ENCODE peak calls at places on chromosomes 7 and 10, in nine cellular contexts. One of them, this sample, is unnamed.

GRCh38 chr10:71548494-71548846 is 151.8 kb downstream of the CDH23 start:
- DNase-seq in fibroblast of villous mesenchyme: no peak
- DNase-seq in activated T-helper 1 cell treated with Interleukin-2 at 50 U/mL for 16 hours: no peak
- DNase-seq in activated CD4-positive, alpha-beta T cell treated with anti-CD3 and anti-CD28 coated beads, Interleukin-2, amount 10 ng/mL, durations not matched to agents 7 days and 5 days: peak
- DNase-seq in astrocyte of the hippocampus: peak
- DNase-seq in H54: peak
- DNase-seq in stimulated activated naive CD8-positive, alpha-beta T cell treated with anti-CD3 and anti-CD28 coated beads, Interleukin-15, Interleukin-2, amounts not matched to agents 100 U/mL and 50 U/mL, for 24 hours: no peak
- DNase-seq in stimulated activated CD4-positive, alpha-beta T cell treated with anti-CD3 and anti-CD28 coated beads, Interleukin-4, amount 100 ng/mL, for 24 hours: no peak
- DNase-seq in cardiac muscle cell: no peak
- DNase-seq in this sample: peak

GRCh38 chr7:128939075-128939860 is 1.5 kb downstream of the IRF5 start:
- DNase-seq in fibroblast of villous mesenchyme: no peak
- DNase-seq in activated T-helper 1 cell treated with Interleukin-2 at 50 U/mL for 16 hours: no peak
- DNase-seq in activated CD4-positive, alpha-beta T cell treated with anti-CD3 and anti-CD28 coated beads, Interleukin-2, amount 10 ng/mL, durations not matched to agents 7 days and 5 days: no peak
- DNase-seq in astrocyte of the hippocampus: no peak
- DNase-seq in H54: no peak
- DNase-seq in stimulated activated naive CD8-positive, alpha-beta T cell treated with anti-CD3 and anti-CD28 coated beads, Interleukin-15, Interleukin-2, amounts not matched to agents 100 U/mL and 50 U/mL, for 24 hours: no peak
- DNase-seq in stimulated activated CD4-positive, alpha-beta T cell treated with anti-CD3 and anti-CD28 coated beads, Interleukin-4, amount 100 ng/mL, for 24 hours: no peak
- DNase-seq in cardiac muscle cell: no peak
- DNase-seq in this sample: no peak

GRCh38 chr10:88322336-88323063 is 260.6 kb downstream of the RNLS start:
- DNase-seq in fibroblast of villous mesenchyme: no peak
- DNase-seq in activated T-helper 1 cell treated with Interleukin-2 at 50 U/mL for 16 hours: no peak
- DNase-seq in activated CD4-positive, alpha-beta T cell treated with anti-CD3 and anti-CD28 coated beads, Interleukin-2, amount 10 ng/mL, durations not matched to agents 7 days and 5 days: no peak
- DNase-seq in astrocyte of the hippocampus: no peak
- DNase-seq in H54: no peak
- DNase-seq in stimulated activated naive CD8-positive, alpha-beta T cell treated with anti-CD3 and anti-CD28 coated beads, Interleukin-15, Interleukin-2, amounts not matched to agents 100 U/mL and 50 U/mL, for 24 hours: no peak
- DNase-seq in stimulated activated CD4-positive, alpha-beta T cell treated with anti-CD3 and anti-CD28 coated beads, Interleukin-4, amount 100 ng/mL, for 24 hours: no peak
- DNase-seq in cardiac muscle cell: no peak
- DNase-seq in this sample: no peak

GRCh38 chr7:46360255-46360654 is 439.2 kb upstream of the IGFBP3 start:
- DNase-seq in fibroblast of villous mesenchyme: no peak
- DNase-seq in activated T-helper 1 cell treated with Interleukin-2 at 50 U/mL for 16 hours: no peak
- DNase-seq in activated CD4-positive, alpha-beta T cell treated with anti-CD3 and anti-CD28 coated beads, Interleukin-2, amount 10 ng/mL, durations not matched to agents 7 days and 5 days: no peak
- DNase-seq in astrocyte of the hippocampus: no peak
- DNase-seq in H54: no peak
- DNase-seq in stimulated activated naive CD8-positive, alpha-beta T cell treated with anti-CD3 and anti-CD28 coated beads, Interleukin-15, Interleukin-2, amounts not matched to agents 100 U/mL and 50 U/mL, for 24 hours: no peak
- DNase-seq in stimulated activated CD4-positive, alpha-beta T cell treated with anti-CD3 and anti-CD28 coated beads, Interleukin-4, amount 100 ng/mL, for 24 hours: no peak
- DNase-seq in cardiac muscle cell: no peak
- DNase-seq in this sample: no peak

GRCh38 chr7:41244246-41244645 is 458.6 kb downstream of the INHBA start:
- DNase-seq in fibroblast of villous mesenchyme: no peak
- DNase-seq in activated T-helper 1 cell treated with Interleukin-2 at 50 U/mL for 16 hours: no peak
- DNase-seq in activated CD4-positive, alpha-beta T cell treated with anti-CD3 and anti-CD28 coated beads, Interleukin-2, amount 10 ng/mL, durations not matched to agents 7 days and 5 days: no peak
- DNase-seq in astrocyte of the hippocampus: peak
- DNase-seq in H54: no peak
- DNase-seq in stimulated activated naive CD8-positive, alpha-beta T cell treated with anti-CD3 and anti-CD28 coated beads, Interleukin-15, Interleukin-2, amounts not matched to agents 100 U/mL and 50 U/mL, for 24 hours: no peak
- DNase-seq in stimulated activated CD4-positive, alpha-beta T cell treated with anti-CD3 and anti-CD28 coated beads, Interleukin-4, amount 100 ng/mL, for 24 hours: no peak
- DNase-seq in cardiac muscle cell: no peak
- DNase-seq in this sample: no peak

GRCh38 chr10:46096909-46097575 is 51.0 kb upstream of the MSMB start:
- DNase-seq in fibroblast of villous mesenchyme: no peak
- DNase-seq in activated T-helper 1 cell treated with Interleukin-2 at 50 U/mL for 16 hours: no peak
- DNase-seq in activated CD4-positive, alpha-beta T cell treated with anti-CD3 and anti-CD28 coated beads, Interleukin-2, amount 10 ng/mL, durations not matched to agents 7 days and 5 days: peak
- DNase-seq in astrocyte of the hippocampus: no peak
- DNase-seq in H54: no peak
- DNase-seq in stimulated activated naive CD8-positive, alpha-beta T cell treated with anti-CD3 and anti-CD28 coated beads, Interleukin-15, Interleukin-2, amounts not matched to agents 100 U/mL and 50 U/mL, for 24 hours: no peak
- DNase-seq in stimulated activated CD4-positive, alpha-beta T cell treated with anti-CD3 and anti-CD28 coated beads, Interleukin-4, amount 100 ng/mL, for 24 hours: no peak
- DNase-seq in cardiac muscle cell: peak
- DNase-seq in this sample: no peak

GRCh38 chr7:132500727-132501410 is 75.4 kb downstream of the PLXNA4 start:
- DNase-seq in fibroblast of villous mesenchyme: peak
- DNase-seq in activated T-helper 1 cell treated with Interleukin-2 at 50 U/mL for 16 hours: no peak
- DNase-seq in activated CD4-positive, alpha-beta T cell treated with anti-CD3 and anti-CD28 coated beads, Interleukin-2, amount 10 ng/mL, durations not matched to agents 7 days and 5 days: no peak
- DNase-seq in astrocyte of the hippocampus: peak
- DNase-seq in H54: no peak
- DNase-seq in stimulated activated naive CD8-positive, alpha-beta T cell treated with anti-CD3 and anti-CD28 coated beads, Interleukin-15, Interleukin-2, amounts not matched to agents 100 U/mL and 50 U/mL, for 24 hours: no peak
- DNase-seq in stimulated activated CD4-positive, alpha-beta T cell treated with anti-CD3 and anti-CD28 coated beads, Interleukin-4, amount 100 ng/mL, for 24 hours: no peak
- DNase-seq in cardiac muscle cell: peak
- DNase-seq in this sample: peak

GRCh38 chr7:47147213-47147631 is 434.7 kb downstream of the TNS3 start:
- DNase-seq in fibroblast of villous mesenchyme: no peak
- DNase-seq in activated T-helper 1 cell treated with Interleukin-2 at 50 U/mL for 16 hours: no peak
- DNase-seq in activated CD4-positive, alpha-beta T cell treated with anti-CD3 and anti-CD28 coated beads, Interleukin-2, amount 10 ng/mL, durations not matched to agents 7 days and 5 days: no peak
- DNase-seq in astrocyte of the hippocampus: no peak
- DNase-seq in H54: no peak
- DNase-seq in stimulated activated naive CD8-positive, alpha-beta T cell treated with anti-CD3 and anti-CD28 coated beads, Interleukin-15, Interleukin-2, amounts not matched to agents 100 U/mL and 50 U/mL, for 24 hours: no peak
- DNase-seq in stimulated activated CD4-positive, alpha-beta T cell treated with anti-CD3 and anti-CD28 coated beads, Interleukin-4, amount 100 ng/mL, for 24 hours: no peak
- DNase-seq in cardiac muscle cell: no peak
- DNase-seq in this sample: no peak

GRCh38 chr7:7554647-7555575 is 11.8 kb upstream of the MIOS start:
- DNase-seq in fibroblast of villous mesenchyme: no peak
- DNase-seq in activated T-helper 1 cell treated with Interleukin-2 at 50 U/mL for 16 hours: no peak
- DNase-seq in activated CD4-positive, alpha-beta T cell treated with anti-CD3 and anti-CD28 coated beads, Interleukin-2, amount 10 ng/mL, durations not matched to agents 7 days and 5 days: no peak
- DNase-seq in astrocyte of the hippocampus: peak
- DNase-seq in H54: no peak
- DNase-seq in stimulated activated naive CD8-positive, alpha-beta T cell treated with anti-CD3 and anti-CD28 coated beads, Interleukin-15, Interleukin-2, amounts not matched to agents 100 U/mL and 50 U/mL, for 24 hours: no peak
- DNase-seq in stimulated activated CD4-positive, alpha-beta T cell treated with anti-CD3 and anti-CD28 coated beads, Interleukin-4, amount 100 ng/mL, for 24 hours: no peak
- DNase-seq in cardiac muscle cell: no peak
- DNase-seq in this sample: no peak

GRCh38 chr10:72729528-72729927 is 37.6 kb downstream of the MCU start:
- DNase-seq in fibroblast of villous mesenchyme: no peak
- DNase-seq in activated T-helper 1 cell treated with Interleukin-2 at 50 U/mL for 16 hours: no peak
- DNase-seq in activated CD4-positive, alpha-beta T cell treated with anti-CD3 and anti-CD28 coated beads, Interleukin-2, amount 10 ng/mL, durations not matched to agents 7 days and 5 days: no peak
- DNase-seq in astrocyte of the hippocampus: no peak
- DNase-seq in H54: no peak
- DNase-seq in stimulated activated naive CD8-positive, alpha-beta T cell treated with anti-CD3 and anti-CD28 coated beads, Interleukin-15, Interleukin-2, amounts not matched to agents 100 U/mL and 50 U/mL, for 24 hours: no peak
- DNase-seq in stimulated activated CD4-positive, alpha-beta T cell treated with anti-CD3 and anti-CD28 coated beads, Interleukin-4, amount 100 ng/mL, for 24 hours: peak
- DNase-seq in cardiac muscle cell: no peak
- DNase-seq in this sample: no peak

GRCh38 chr10:43264987-43265798 is 1.7 kb downstream of the RASGEF1A start:
- DNase-seq in fibroblast of villous mesenchyme: no peak
- DNase-seq in activated T-helper 1 cell treated with Interleukin-2 at 50 U/mL for 16 hours: no peak
- DNase-seq in activated CD4-positive, alpha-beta T cell treated with anti-CD3 and anti-CD28 coated beads, Interleukin-2, amount 10 ng/mL, durations not matched to agents 7 days and 5 days: no peak
- DNase-seq in astrocyte of the hippocampus: no peak
- DNase-seq in H54: no peak
- DNase-seq in stimulated activated naive CD8-positive, alpha-beta T cell treated with anti-CD3 and anti-CD28 coated beads, Interleukin-15, Interleukin-2, amounts not matched to agents 100 U/mL and 50 U/mL, for 24 hours: no peak
- DNase-seq in stimulated activated CD4-positive, alpha-beta T cell treated with anti-CD3 and anti-CD28 coated beads, Interleukin-4, amount 100 ng/mL, for 24 hours: no peak
- DNase-seq in cardiac muscle cell: no peak
- DNase-seq in this sample: no peak

GRCh38 chr7:154873722-154874121 is 129.2 kb downstream of the PAXIP1 start:
- DNase-seq in fibroblast of villous mesenchyme: no peak
- DNase-seq in activated T-helper 1 cell treated with Interleukin-2 at 50 U/mL for 16 hours: no peak
- DNase-seq in activated CD4-positive, alpha-beta T cell treated with anti-CD3 and anti-CD28 coated beads, Interleukin-2, amount 10 ng/mL, durations not matched to agents 7 days and 5 days: no peak
- DNase-seq in astrocyte of the hippocampus: no peak
- DNase-seq in H54: no peak
- DNase-seq in stimulated activated naive CD8-positive, alpha-beta T cell treated with anti-CD3 and anti-CD28 coated beads, Interleukin-15, Interleukin-2, amounts not matched to agents 100 U/mL and 50 U/mL, for 24 hours: no peak
- DNase-seq in stimulated activated CD4-positive, alpha-beta T cell treated with anti-CD3 and anti-CD28 coated beads, Interleukin-4, amount 100 ng/mL, for 24 hours: no peak
- DNase-seq in cardiac muscle cell: no peak
- DNase-seq in this sample: no peak

GRCh38 chr7:16060492-16060891 is 360.8 kb downstream of the CRPPA start:
- DNase-seq in fibroblast of villous mesenchyme: no peak
- DNase-seq in activated T-helper 1 cell treated with Interleukin-2 at 50 U/mL for 16 hours: no peak
- DNase-seq in activated CD4-positive, alpha-beta T cell treated with anti-CD3 and anti-CD28 coated beads, Interleukin-2, amount 10 ng/mL, durations not matched to agents 7 days and 5 days: no peak
- DNase-seq in astrocyte of the hippocampus: no peak
- DNase-seq in H54: no peak
- DNase-seq in stimulated activated naive CD8-positive, alpha-beta T cell treated with anti-CD3 and anti-CD28 coated beads, Interleukin-15, Interleukin-2, amounts not matched to agents 100 U/mL and 50 U/mL, for 24 hours: no peak
- DNase-seq in stimulated activated CD4-positive, alpha-beta T cell treated with anti-CD3 and anti-CD28 coated beads, Interleukin-4, amount 100 ng/mL, for 24 hours: no peak
- DNase-seq in cardiac muscle cell: no peak
- DNase-seq in this sample: no peak

GRCh38 chr7:5629941-5630340 is 151.5 kb downstream of the RNF216 start:
- DNase-seq in fibroblast of villous mesenchyme: peak
- DNase-seq in activated T-helper 1 cell treated with Interleukin-2 at 50 U/mL for 16 hours: peak
- DNase-seq in activated CD4-positive, alpha-beta T cell treated with anti-CD3 and anti-CD28 coated beads, Interleukin-2, amount 10 ng/mL, durations not matched to agents 7 days and 5 days: peak
- DNase-seq in astrocyte of the hippocampus: peak
- DNase-seq in H54: peak
- DNase-seq in stimulated activated naive CD8-positive, alpha-beta T cell treated with anti-CD3 and anti-CD28 coated beads, Interleukin-15, Interleukin-2, amounts not matched to agents 100 U/mL and 50 U/mL, for 24 hours: peak
- DNase-seq in stimulated activated CD4-positive, alpha-beta T cell treated with anti-CD3 and anti-CD28 coated beads, Interleukin-4, amount 100 ng/mL, for 24 hours: peak
- DNase-seq in cardiac muscle cell: no peak
- DNase-seq in this sample: peak

GRCh38 chr7:150406565-150407421 is 27.7 kb downstream of the ZNF775 start:
- DNase-seq in fibroblast of villous mesenchyme: peak
- DNase-seq in activated T-helper 1 cell treated with Interleukin-2 at 50 U/mL for 16 hours: no peak
- DNase-seq in activated CD4-positive, alpha-beta T cell treated with anti-CD3 and anti-CD28 coated beads, Interleukin-2, amount 10 ng/mL, durations not matched to agents 7 days and 5 days: peak
- DNase-seq in astrocyte of the hippocampus: no peak
- DNase-seq in H54: no peak
- DNase-seq in stimulated activated naive CD8-positive, alpha-beta T cell treated with anti-CD3 and anti-CD28 coated beads, Interleukin-15, Interleukin-2, amounts not matched to agents 100 U/mL and 50 U/mL, for 24 hours: peak
- DNase-seq in stimulated activated CD4-positive, alpha-beta T cell treated with anti-CD3 and anti-CD28 coated beads, Interleukin-4, amount 100 ng/mL, for 24 hours: peak
- DNase-seq in cardiac muscle cell: no peak
- DNase-seq in this sample: no peak

GRCh38 chr10:116742367-116743265 is at the start of gene HSPA12A:
- DNase-seq in fibroblast of villous mesenchyme: peak
- DNase-seq in activated T-helper 1 cell treated with Interleukin-2 at 50 U/mL for 16 hours: peak
- DNase-seq in activated CD4-positive, alpha-beta T cell treated with anti-CD3 and anti-CD28 coated beads, Interleukin-2, amount 10 ng/mL, durations not matched to agents 7 days and 5 days: peak
- DNase-seq in astrocyte of the hippocampus: peak
- DNase-seq in H54: peak
- DNase-seq in stimulated activated naive CD8-positive, alpha-beta T cell treated with anti-CD3 and anti-CD28 coated beads, Interleukin-15, Interleukin-2, amounts not matched to agents 100 U/mL and 50 U/mL, for 24 hours: peak
- DNase-seq in stimulated activated CD4-positive, alpha-beta T cell treated with anti-CD3 and anti-CD28 coated beads, Interleukin-4, amount 100 ng/mL, for 24 hours: peak
- DNase-seq in cardiac muscle cell: peak
- DNase-seq in this sample: peak

GRCh38 chr7:142375710-142376313 is 118.0 kb upstream of the PRSS58 start:
- DNase-seq in fibroblast of villous mesenchyme: no peak
- DNase-seq in activated T-helper 1 cell treated with Interleukin-2 at 50 U/mL for 16 hours: no peak
- DNase-seq in activated CD4-positive, alpha-beta T cell treated with anti-CD3 and anti-CD28 coated beads, Interleukin-2, amount 10 ng/mL, durations not matched to agents 7 days and 5 days: no peak
- DNase-seq in astrocyte of the hippocampus: no peak
- DNase-seq in H54: peak
- DNase-seq in stimulated activated naive CD8-positive, alpha-beta T cell treated with anti-CD3 and anti-CD28 coated beads, Interleukin-15, Interleukin-2, amounts not matched to agents 100 U/mL and 50 U/mL, for 24 hours: peak
- DNase-seq in stimulated activated CD4-positive, alpha-beta T cell treated with anti-CD3 and anti-CD28 coated beads, Interleukin-4, amount 100 ng/mL, for 24 hours: no peak
- DNase-seq in cardiac muscle cell: peak
- DNase-seq in this sample: peak

GRCh38 chr10:121325490-121326231 is 272.6 kb downstream of the FGFR2 start:
- DNase-seq in fibroblast of villous mesenchyme: no peak
- DNase-seq in activated T-helper 1 cell treated with Interleukin-2 at 50 U/mL for 16 hours: no peak
- DNase-seq in activated CD4-positive, alpha-beta T cell treated with anti-CD3 and anti-CD28 coated beads, Interleukin-2, amount 10 ng/mL, durations not matched to agents 7 days and 5 days: no peak
- DNase-seq in astrocyte of the hippocampus: no peak
- DNase-seq in H54: no peak
- DNase-seq in stimulated activated naive CD8-positive, alpha-beta T cell treated with anti-CD3 and anti-CD28 coated beads, Interleukin-15, Interleukin-2, amounts not matched to agents 100 U/mL and 50 U/mL, for 24 hours: no peak
- DNase-seq in stimulated activated CD4-positive, alpha-beta T cell treated with anti-CD3 and anti-CD28 coated beads, Interleukin-4, amount 100 ng/mL, for 24 hours: no peak
- DNase-seq in cardiac muscle cell: no peak
- DNase-seq in this sample: peak

GRCh38 chr10:122142652-122143237 is 128.4 kb upstream of the BTBD16 start:
- DNase-seq in fibroblast of villous mesenchyme: no peak
- DNase-seq in activated T-helper 1 cell treated with Interleukin-2 at 50 U/mL for 16 hours: peak
- DNase-seq in activated CD4-positive, alpha-beta T cell treated with anti-CD3 and anti-CD28 coated beads, Interleukin-2, amount 10 ng/mL, durations not matched to agents 7 days and 5 days: peak
- DNase-seq in astrocyte of the hippocampus: peak
- DNase-seq in H54: no peak
- DNase-seq in stimulated activated naive CD8-positive, alpha-beta T cell treated with anti-CD3 and anti-CD28 coated beads, Interleukin-15, Interleukin-2, amounts not matched to agents 100 U/mL and 50 U/mL, for 24 hours: peak
- DNase-seq in stimulated activated CD4-positive, alpha-beta T cell treated with anti-CD3 and anti-CD28 coated beads, Interleukin-4, amount 100 ng/mL, for 24 hours: peak
- DNase-seq in cardiac muscle cell: peak
- DNase-seq in this sample: peak